ENCODE peak calls at places on chromosomes 6 and 20, in seven cellular contexts. One of them, this sample, is unnamed.

GRCh38 chr6:170245233-170245992 is 45.5 kb downstream of the DLL1 start:
- DNase-seq in IMR-90: no peak
- DNase-seq in left ventricle myocardium inferior: no peak
- DNase-seq in astrocyte of the spinal cord: no peak
- DNase-seq in bronchial epithelial cell: no peak
- DNase-seq in psoas muscle: no peak
- DNase-seq in DND-41: no peak
- DNase-seq in this sample: no peak

GRCh38 chr6:38180586-38180985 is 361.1 kb downstream of the ZFAND3 start:
- DNase-seq in IMR-90: no peak
- DNase-seq in left ventricle myocardium inferior: no peak
- DNase-seq in astrocyte of the spinal cord: no peak
- DNase-seq in bronchial epithelial cell: no peak
- DNase-seq in psoas muscle: no peak
- DNase-seq in DND-41: peak
- DNase-seq in this sample: no peak

GRCh38 chr6:20266851-20267608 is 54.8 kb upstream of the MBOAT1 start:
- DNase-seq in IMR-90: no peak
- DNase-seq in left ventricle myocardium inferior: no peak
- DNase-seq in astrocyte of the spinal cord: no peak
- DNase-seq in bronchial epithelial cell: peak
- DNase-seq in psoas muscle: no peak
- DNase-seq in DND-41: no peak
- DNase-seq in this sample: no peak

GRCh38 chr6:43283905-43284304 is 14.2 kb upstream of the SLC22A7 start:
- DNase-seq in IMR-90: no peak
- DNase-seq in left ventricle myocardium inferior: no peak
- DNase-seq in astrocyte of the spinal cord: no peak
- DNase-seq in bronchial epithelial cell: no peak
- DNase-seq in psoas muscle: no peak
- DNase-seq in DND-41: no peak
- DNase-seq in this sample: no peak

GRCh38 chr6:161181136-161181535 is 92.7 kb downstream of the AGPAT4 start:
- DNase-seq in IMR-90: no peak
- DNase-seq in left ventricle myocardium inferior: no peak
- DNase-seq in astrocyte of the spinal cord: no peak
- DNase-seq in bronchial epithelial cell: no peak
- DNase-seq in psoas muscle: no peak
- DNase-seq in DND-41: peak
- DNase-seq in this sample: no peak

GRCh38 chr6:165804331-165805066 is 141.5 kb upstream of the PDE10A start:
- DNase-seq in IMR-90: no peak
- DNase-seq in left ventricle myocardium inferior: peak
- DNase-seq in astrocyte of the spinal cord: no peak
- DNase-seq in bronchial epithelial cell: peak
- DNase-seq in psoas muscle: no peak
- DNase-seq in DND-41: no peak
- DNase-seq in this sample: no peak

GRCh38 chr20:56570832-56571231 is 37.8 kb downstream of the FAM209B start:
- DNase-seq in IMR-90: no peak
- DNase-seq in left ventricle myocardium inferior: no peak
- DNase-seq in astrocyte of the spinal cord: no peak
- DNase-seq in bronchial epithelial cell: no peak
- DNase-seq in psoas muscle: no peak
- DNase-seq in DND-41: no peak
- DNase-seq in this sample: no peak

GRCh38 chr6:67683960-67684359 is 951.1 kb upstream of the ADGRB3 start:
- DNase-seq in IMR-90: peak
- DNase-seq in left ventricle myocardium inferior: no peak
- DNase-seq in astrocyte of the spinal cord: peak
- DNase-seq in bronchial epithelial cell: peak
- DNase-seq in psoas muscle: no peak
- DNase-seq in DND-41: no peak
- DNase-seq in this sample: peak

GRCh38 chr20:8996817-8997512 is 71.9 kb upstream of the PLCB4 start:
- DNase-seq in IMR-90: no peak
- DNase-seq in left ventricle myocardium inferior: no peak
- DNase-seq in astrocyte of the spinal cord: no peak
- DNase-seq in bronchial epithelial cell: no peak
- DNase-seq in psoas muscle: no peak
- DNase-seq in DND-41: no peak
- DNase-seq in this sample: no peak

GRCh38 chr6:36382976-36383375 is 4.5 kb downstream of the ETV7 start:
- DNase-seq in IMR-90: no peak
- DNase-seq in left ventricle myocardium inferior: no peak
- DNase-seq in astrocyte of the spinal cord: no peak
- DNase-seq in bronchial epithelial cell: no peak
- DNase-seq in psoas muscle: no peak
- DNase-seq in DND-41: no peak
- DNase-seq in this sample: no peak

GRCh38 chr6:128352331-128352730 is 168.1 kb downstream of the PTPRK start:
- DNase-seq in IMR-90: no peak
- DNase-seq in left ventricle myocardium inferior: no peak
- DNase-seq in astrocyte of the spinal cord: no peak
- DNase-seq in bronchial epithelial cell: no peak
- DNase-seq in psoas muscle: no peak
- DNase-seq in DND-41: no peak
- DNase-seq in this sample: no peak

GRCh38 chr6:28213213-28213523 is 11.9 kb upstream of the ZSCAN9 start:
- DNase-seq in IMR-90: no peak
- DNase-seq in left ventricle myocardium inferior: no peak
- DNase-seq in astrocyte of the spinal cord: no peak
- DNase-seq in bronchial epithelial cell: no peak
- DNase-seq in psoas muscle: no peak
- DNase-seq in DND-41: no peak
- DNase-seq in this sample: no peak

GRCh38 chr6:28215425-28215824 is 9.7 kb upstream of the ZSCAN9 start:
- DNase-seq in IMR-90: peak
- DNase-seq in left ventricle myocardium inferior: no peak
- DNase-seq in astrocyte of the spinal cord: no peak
- DNase-seq in bronchial epithelial cell: no peak
- DNase-seq in psoas muscle: no peak
- DNase-seq in DND-41: no peak
- DNase-seq in this sample: no peak

GRCh38 chr6:28211840-28212509 is 13.1 kb upstream of the ZSCAN9 start:
- DNase-seq in IMR-90: no peak
- DNase-seq in left ventricle myocardium inferior: no peak
- DNase-seq in astrocyte of the spinal cord: no peak
- DNase-seq in bronchial epithelial cell: no peak
- DNase-seq in psoas muscle: no peak
- DNase-seq in DND-41: no peak
- DNase-seq in this sample: no peak

GRCh38 chr6:28209753-28210535 is 15.1 kb upstream of the ZSCAN9 start:
- DNase-seq in IMR-90: no peak
- DNase-seq in left ventricle myocardium inferior: no peak
- DNase-seq in astrocyte of the spinal cord: no peak
- DNase-seq in bronchial epithelial cell: peak
- DNase-seq in psoas muscle: no peak
- DNase-seq in DND-41: no peak
- DNase-seq in this sample: no peak

GRCh38 chr6:28212510-28213212 is 12.4 kb upstream of the ZSCAN9 start:
- DNase-seq in IMR-90: peak
- DNase-seq in left ventricle myocardium inferior: no peak
- DNase-seq in astrocyte of the spinal cord: peak
- DNase-seq in bronchial epithelial cell: peak
- DNase-seq in psoas muscle: no peak
- DNase-seq in DND-41: no peak
- DNase-seq in this sample: peak
- TF ChIP-seq CTCF in IMR-90: peak
- TF ChIP-seq CTCF in left ventricle myocardium inferior: no peak
- TF ChIP-seq CTCF in astrocyte of the spinal cord: no peak
- TF ChIP-seq CTCF in bronchial epithelial cell: no peak
- TF ChIP-seq CTCF in psoas muscle: no peak
- TF ChIP-seq CTCF in DND-41: no peak
- TF ChIP-seq CTCF in this sample: peak

GRCh38 chr20:50190251-50191064 is at the start of gene CEBPB:
- DNase-seq in IMR-90: peak
- DNase-seq in left ventricle myocardium inferior: peak
- DNase-seq in astrocyte of the spinal cord: peak
- DNase-seq in bronchial epithelial cell: peak
- DNase-seq in psoas muscle: peak
- DNase-seq in DND-41: peak
- DNase-seq in this sample: no peak
- TF ChIP-seq CTCF in IMR-90: peak
- TF ChIP-seq CTCF in left ventricle myocardium inferior: peak
- TF ChIP-seq CTCF in astrocyte of the spinal cord: peak
- TF ChIP-seq CTCF in bronchial epithelial cell: peak
- TF ChIP-seq CTCF in psoas muscle: peak
- TF ChIP-seq CTCF in DND-41: peak
- TF ChIP-seq CTCF in this sample: peak

GRCh38 chr6:31624070-31624469 is 3.6 kb downstream of the PRRC2A start:
- DNase-seq in IMR-90: no peak
- DNase-seq in left ventricle myocardium inferior: no peak
- DNase-seq in astrocyte of the spinal cord: no peak
- DNase-seq in bronchial epithelial cell: no peak
- DNase-seq in psoas muscle: no peak
- DNase-seq in DND-41: no peak
- DNase-seq in this sample: no peak

GRCh38 chr6:31630177-31630934 is 9.8 kb downstream of the PRRC2A start:
- DNase-seq in IMR-90: no peak
- DNase-seq in left ventricle myocardium inferior: no peak
- DNase-seq in astrocyte of the spinal cord: no peak
- DNase-seq in bronchial epithelial cell: no peak
- DNase-seq in psoas muscle: no peak
- DNase-seq in DND-41: no peak
- DNase-seq in this sample: no peak

GRCh38 chr6:31627690-31628287 is 7.3 kb downstream of the PRRC2A start:
- DNase-seq in IMR-90: no peak
- DNase-seq in left ventricle myocardium inferior: no peak
- DNase-seq in astrocyte of the spinal cord: no peak
- DNase-seq in bronchial epithelial cell: no peak
- DNase-seq in psoas muscle: no peak
- DNase-seq in DND-41: no peak
- DNase-seq in this sample: no peak

GRCh38 chr6:31629014-31629413 is 8.5 kb downstream of the PRRC2A start:
- DNase-seq in IMR-90: no peak
- DNase-seq in left ventricle myocardium inferior: no peak
- DNase-seq in astrocyte of the spinal cord: no peak
- DNase-seq in bronchial epithelial cell: no peak
- DNase-seq in psoas muscle: no peak
- DNase-seq in DND-41: no peak
- DNase-seq in this sample: no peak

DNA sequence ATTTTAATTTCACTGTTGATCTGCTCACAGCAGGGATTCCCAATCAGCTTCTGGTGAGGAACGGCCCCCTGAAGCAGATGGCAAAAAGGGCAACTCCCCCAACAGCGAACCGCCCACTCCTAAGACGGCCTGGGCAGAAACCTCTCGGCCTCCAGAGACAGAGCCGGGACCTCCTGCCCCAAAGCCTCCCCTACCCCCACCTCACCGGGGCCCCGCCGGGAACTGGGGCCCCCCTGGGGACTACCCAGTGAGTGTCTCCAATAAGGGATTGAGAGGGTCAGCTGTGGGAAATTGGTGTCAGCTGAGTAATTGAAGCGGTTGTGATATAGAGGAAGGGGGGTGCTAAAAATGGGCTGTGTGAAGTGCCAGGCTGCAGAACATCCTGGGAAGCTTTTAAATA is 6.4 kb downstream of the PRRC2A start:
- DNase-seq in IMR-90: no peak
- DNase-seq in left ventricle myocardium inferior: no peak
- DNase-seq in astrocyte of the spinal cord: no peak
- DNase-seq in bronchial epithelial cell: no peak
- DNase-seq in psoas muscle: no peak
- DNase-seq in DND-41: no peak
- DNase-seq in this sample: no peak
- TF ChIP-seq CTCF in IMR-90: no peak
- TF ChIP-seq CTCF in left ventricle myocardium inferior: no peak
- TF ChIP-seq CTCF in astrocyte of the spinal cord: no peak
- TF ChIP-seq CTCF in bronchial epithelial cell: no peak
- TF ChIP-seq CTCF in psoas muscle: no peak
- TF ChIP-seq CTCF in DND-41: no peak
- TF ChIP-seq CTCF in this sample: no peak

DNA sequence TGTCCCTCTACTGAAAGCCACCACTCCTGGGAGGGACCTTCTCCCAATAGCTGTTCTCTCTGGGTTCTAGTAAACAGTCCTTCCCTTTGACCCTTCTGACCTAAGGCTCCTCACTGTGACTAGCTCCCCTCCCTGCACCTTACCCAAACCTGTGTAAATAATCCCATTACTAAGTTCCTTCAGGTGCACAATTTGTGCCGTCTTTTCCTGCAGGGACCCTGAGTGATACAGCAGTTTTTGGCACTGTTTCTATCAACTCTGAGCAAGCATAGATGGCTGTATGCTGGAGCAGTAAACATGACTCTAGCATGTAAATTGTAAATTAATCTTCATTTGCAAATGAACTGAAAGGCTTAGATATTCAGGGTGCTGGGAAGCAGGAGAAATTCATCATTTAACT is 118.0 kb downstream of the TCP11 start:
- DNase-seq in IMR-90: no peak
- DNase-seq in left ventricle myocardium inferior: no peak
- DNase-seq in astrocyte of the spinal cord: no peak
- DNase-seq in bronchial epithelial cell: no peak
- DNase-seq in psoas muscle: no peak
- DNase-seq in DND-41: no peak
- DNase-seq in this sample: no peak
- TF ChIP-seq CTCF in IMR-90: no peak
- TF ChIP-seq CTCF in left ventricle myocardium inferior: no peak
- TF ChIP-seq CTCF in astrocyte of the spinal cord: no peak
- TF ChIP-seq CTCF in bronchial epithelial cell: no peak
- TF ChIP-seq CTCF in psoas muscle: no peak
- TF ChIP-seq CTCF in DND-41: no peak
- TF ChIP-seq CTCF in this sample: no peak

DNA sequence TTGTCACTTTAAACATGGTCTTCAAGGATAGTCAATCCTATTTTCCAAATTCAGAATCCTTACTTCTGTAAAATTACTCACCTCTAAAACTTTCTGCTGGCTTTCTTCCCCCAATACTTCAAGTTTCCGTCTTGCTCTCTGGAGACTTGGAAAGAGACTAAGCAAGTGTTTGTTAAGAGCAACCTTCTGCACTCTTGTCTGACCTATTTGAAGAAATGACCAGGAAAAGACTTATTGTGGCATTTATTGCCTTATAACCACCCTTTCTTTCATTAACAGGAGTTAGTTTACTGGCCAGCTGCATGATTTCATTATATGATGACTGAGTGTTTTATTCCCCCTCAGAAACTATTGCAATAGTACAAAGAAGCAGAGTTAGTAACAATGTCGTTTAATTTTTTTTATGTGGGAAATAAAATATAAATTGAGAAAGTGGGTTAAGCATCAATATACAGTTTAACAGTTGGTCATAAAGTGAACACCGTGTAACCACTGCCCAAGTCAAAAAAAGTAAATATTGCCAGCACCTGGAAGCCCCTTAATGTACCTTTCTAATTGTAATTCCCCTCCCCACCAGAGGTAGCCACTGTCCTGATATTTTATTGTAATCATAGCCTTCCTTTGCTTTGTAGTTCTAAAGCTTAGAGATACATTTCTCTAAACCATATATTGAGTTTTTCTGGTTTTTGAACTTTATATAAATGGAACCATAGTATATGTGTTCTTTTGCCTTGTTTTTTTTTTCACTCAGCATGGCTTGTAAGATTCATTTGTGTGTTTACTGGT is 180.7 kb downstream of the TBC1D7 start:
- DNase-seq in IMR-90: no peak
- DNase-seq in left ventricle myocardium inferior: no peak
- DNase-seq in astrocyte of the spinal cord: no peak
- DNase-seq in bronchial epithelial cell: no peak
- DNase-seq in psoas muscle: no peak
- DNase-seq in DND-41: no peak
- DNase-seq in this sample: no peak
- TF ChIP-seq CTCF in IMR-90: no peak
- TF ChIP-seq CTCF in left ventricle myocardium inferior: no peak
- TF ChIP-seq CTCF in astrocyte of the spinal cord: no peak
- TF ChIP-seq CTCF in bronchial epithelial cell: no peak
- TF ChIP-seq CTCF in psoas muscle: no peak
- TF ChIP-seq CTCF in DND-41: peak
- TF ChIP-seq CTCF in this sample: no peak